ENCODE peak calls at places on chromosomes 12 and 14, in nine cellular contexts. P is esophagus muscularis mucosa, C is HepG2, J is stomach, L is K562, B is sigmoid colon, U is suprapubic skin, T is GM12878, N is SK-N-SH. Q is an unnamed sample.

GRCh38 chr14:87430810-87431209 is 562.2 kb downstream of the GALC start:
- DNase-seq in P (no peak), C (peak), J (no peak), L (no peak), B (no peak), U (no peak), T (no peak), N (no peak), Q (no peak)

GRCh38 chr12:116338064-116338872 is 60.8 kb upstream of the MED13L start:
- DNase-seq in P (no peak), C (no peak), J (no peak), L (no peak), B (no peak), U (no peak), T (no peak), N (no peak), Q (no peak)

GRCh38 chr14:95835331-95835730 is 41.3 kb upstream of the TUNAR start:
- DNase-seq in P (peak), C (peak), J (no peak), L (no peak), B (no peak), U (no peak), T (no peak), N (no peak), Q (no peak)

GRCh38 chr12:67783393-67783792 is 134.8 kb downstream of the DYRK2 start:
- DNase-seq in P (no peak), C (no peak), J (no peak), L (no peak), B (no peak), U (no peak), T (no peak), N (no peak), Q (no peak)

GRCh38 chr12:43029971-43030370 is 440.4 kb upstream of the PRICKLE1 start:
- DNase-seq in P (no peak), C (no peak), J (no peak), L (no peak), B (no peak), U (no peak), T (no peak), N (no peak), Q (no peak)

GRCh38 chr14:99946652-99947489 is 118.4 kb upstream of the EVL start:
- DNase-seq in P (no peak), C (no peak), J (peak), L (peak), B (peak), U (no peak), T (no peak), N (peak), Q (peak)

GRCh38 chr14:105087308-105087962 is 22.2 kb upstream of the GPR132 start:
- DNase-seq in P (no peak), C (no peak), J (peak), L (no peak), B (peak), U (peak), T (no peak), N (peak), Q (no peak)

GRCh38 chr12:68743416-68743815 is 2.6 kb upstream of the SLC35E3 start:
- DNase-seq in P (no peak), C (no peak), J (no peak), L (no peak), B (no peak), U (no peak), T (no peak), N (no peak), Q (no peak)

GRCh38 chr12:130919115-130919514 is 34.6 kb upstream of the ADGRD1 start:
- DNase-seq in P (no peak), C (no peak), J (no peak), L (no peak), B (no peak), U (no peak), T (no peak), N (no peak), Q (no peak)

GRCh38 chr12:93740721-93741120 is 63.5 kb downstream of the CRADD start:
- DNase-seq in P (no peak), C (no peak), J (no peak), L (no peak), B (no peak), U (no peak), T (no peak), N (no peak), Q (no peak)

GRCh38 chr14:99522457-99522891 is 41.3 kb downstream of the CCNK start:
- DNase-seq in P (no peak), C (no peak), J (no peak), L (peak), B (peak), U (no peak), T (no peak), N (no peak), Q (no peak)

GRCh38 chr14:44914849-44915248 is 46.9 kb downstream of the KLHL28 start:
- DNase-seq in P (no peak), C (peak), J (no peak), L (no peak), B (no peak), U (no peak), T (no peak), N (no peak), Q (no peak)

GRCh38 chr12:27305673-27306504 is 26.7 kb upstream of the BMAL2 start:
- DNase-seq in P (no peak), C (peak), J (no peak), L (no peak), B (no peak), U (no peak), T (no peak), N (peak), Q (no peak)

GRCh38 chr14:96037891-96038557 is 1.1 kb upstream of the C14orf132 start:
- DNase-seq in P (no peak), C (no peak), J (peak), L (no peak), B (peak), U (no peak), T (no peak), N (peak), Q (peak)

GRCh38 chr14:29710015-29710414 is 217.6 kb downstream of the PRKD1 start:
- DNase-seq in P (no peak), C (no peak), J (no peak), L (no peak), B (no peak), U (no peak), T (no peak), N (no peak), Q (no peak)

GRCh38 chr12:90226211-90226610 is 517.6 kb upstream of the ATP2B1 start:
- DNase-seq in P (no peak), C (no peak), J (no peak), L (no peak), B (no peak), U (no peak), T (no peak), N (no peak), Q (no peak)

GRCh38 chr12:76275511-76276093 is 72.6 kb downstream of the BBS10 start:
- DNase-seq in P (no peak), C (no peak), J (no peak), L (no peak), B (no peak), U (no peak), T (no peak), N (no peak), Q (no peak)

GRCh38 chr14:90678420-90678819 is 137.8 kb downstream of the TTC7B start:
- DNase-seq in P (no peak), C (no peak), J (no peak), L (no peak), B (no peak), U (no peak), T (no peak), N (no peak), Q (no peak)

GRCh38 chr12:52082988-52083637 is 3.6 kb downstream of the SMIM41 start:
- DNase-seq in P (no peak), C (peak), J (peak), L (peak), B (peak), U (no peak), T (no peak), N (peak), Q (peak)

GRCh38 chr12:109115404-109115757 is 1.0 kb upstream of the ACACB start:
- DNase-seq in P (no peak), C (peak), J (no peak), L (no peak), B (no peak), U (no peak), T (no peak), N (no peak), Q (no peak)

GRCh38 chr12:88453323-88453722 is 126.9 kb downstream of the KITLG start:
- DNase-seq in P (no peak), C (no peak), J (no peak), L (no peak), B (no peak), U (no peak), T (no peak), N (no peak), Q (no peak)

GRCh38 chr14:103688906-103689902 is 26.0 kb downstream of the XRCC3 start:
- DNase-seq in P (no peak), C (no peak), J (no peak), L (no peak), B (no peak), U (no peak), T (peak), N (no peak), Q (peak)
- TF ChIP-seq POLR2AphosphoS5 in P (no peak), C (no peak), J (no peak), L (no peak), B (no peak), U (no peak), T (peak), N (no peak), Q (no peak)

GRCh38 chr12:44357476-44357875 is 518.6 kb downstream of the NELL2 start:
- DNase-seq in P (no peak), C (no peak), J (no peak), L (no peak), B (no peak), U (no peak), T (no peak), N (no peak), Q (no peak)
- TF ChIP-seq EP300 in P (no peak), C (no peak), J (no peak), L (no peak), B (no peak), U (no peak), T (no peak), N (no peak), Q (no peak)

GRCh38 chr12:44484862-44485261 is 391.3 kb downstream of the NELL2 start:
- DNase-seq in P (no peak), C (no peak), J (no peak), L (no peak), B (no peak), U (no peak), T (no peak), N (no peak), Q (no peak)

GRCh38 chr12:44490181-44490580 is 385.9 kb downstream of the NELL2 start:
- DNase-seq in P (no peak), C (no peak), J (no peak), L (no peak), B (no peak), U (no peak), T (no peak), N (no peak), Q (no peak)

DNA sequence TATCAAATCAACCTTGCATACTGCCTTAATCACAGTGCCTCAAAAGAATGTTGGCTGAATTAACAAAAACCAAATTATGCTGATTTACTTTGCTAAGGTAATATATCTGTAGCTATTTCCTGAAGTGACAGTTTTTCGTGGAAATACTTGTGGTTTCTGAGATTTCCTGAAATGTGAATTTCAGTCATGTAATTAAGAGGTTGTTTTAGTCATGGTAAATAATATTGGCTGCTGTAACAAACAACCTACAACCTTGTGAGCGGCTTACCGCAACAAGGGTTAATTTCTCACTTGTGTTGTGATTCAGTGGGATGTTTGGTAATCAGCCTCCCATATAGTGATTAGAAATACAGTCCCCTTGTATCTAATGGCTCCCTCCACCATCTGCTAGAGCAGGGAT is 387.9 kb downstream of the NELL2 start:
- DNase-seq in P (no peak), C (no peak), J (no peak), L (no peak), B (no peak), U (no peak), T (no peak), N (no peak), Q (no peak)
- TF ChIP-seq POLR2AphosphoS5 in P (no peak), C (no peak), J (no peak), L (no peak), B (no peak), U (no peak), T (no peak), N (no peak), Q (no peak)

GRCh38 chr14:61077946-61078738 is 97.1 kb downstream of the SLC38A6 start:
- DNase-seq in P (no peak), C (no peak), J (no peak), L (no peak), B (no peak), U (no peak), T (no peak), N (no peak), Q (no peak)
- TF ChIP-seq EP300 in P (no peak), C (no peak), J (no peak), L (no peak), B (no peak), U (no peak), T (no peak), N (no peak), Q (no peak)

GRCh38 chr12:2753536-2753935 is 41.2 kb upstream of the FKBP4 start:
- DNase-seq in P (peak), C (no peak), J (no peak), L (no peak), B (no peak), U (no peak), T (no peak), N (no peak), Q (no peak)
- TF ChIP-seq POLR2AphosphoS5 in P (no peak), C (no peak), J (no peak), L (no peak), B (no peak), U (no peak), T (no peak), N (no peak), Q (no peak)

GRCh38 chr12:65822732-65823480 is 1.4 kb upstream of the HMGA2 start:
- DNase-seq in P (no peak), C (peak), J (peak), L (no peak), B (no peak), U (no peak), T (no peak), N (peak), Q (peak)
- TF ChIP-seq EP300 in P (no peak), C (no peak), J (no peak), L (no peak), B (no peak), U (no peak), T (no peak), N (peak), Q (no peak)

GRCh38 chr14:79659995-79660975 is 551.0 kb downstream of the DIO2 start:
- DNase-seq in P (no peak), C (no peak), J (no peak), L (no peak), B (no peak), U (no peak), T (peak), N (no peak), Q (no peak)
- TF ChIP-seq POLR2AphosphoS5 in P (no peak), C (no peak), J (no peak), L (no peak), B (no peak), U (no peak), T (no peak), N (no peak), Q (no peak)

GRCh38 chr12:92466391-92467305 is 236.1 kb upstream of the PLEKHG7 start:
- DNase-seq in P (no peak), C (no peak), J (no peak), L (no peak), B (no peak), U (no peak), T (peak), N (no peak), Q (peak)
- TF ChIP-seq EP300 in P (no peak), C (no peak), J (no peak), L (no peak), B (no peak), U (no peak), T (peak), N (no peak), Q (no peak)